ENCODE peak calls at places on chromosome 12, in five cellular contexts. T is T-helper 1 cell; S is activated naive CD8-positive, alpha-beta T cell treated with anti-CD3 and anti-CD28 coated beads for 36 hours; L is NCI-H2081; C is NCI-H2171. O is an unnamed sample.

GRCh38 chr12:51421266-51421884 is 3.3 kb upstream of the SLC4A8 start:
- DNase-seq in T (peak), S (peak), L (peak), C (peak), O (peak)

GRCh38 chr12:67910360-67911292 is 78.6 kb upstream of the IFNG-AS1 start:
- DNase-seq in T (no peak), S (no peak), L (no peak), C (no peak), O (peak)

GRCh38 chr12:76041406-76041805 is 9.8 kb upstream of the PHLDA1 start:
- DNase-seq in T (no peak), S (no peak), L (no peak), C (no peak), O (no peak)

GRCh38 chr12:111706145-111706544 is 20.3 kb downstream of the ACAD10 start:
- DNase-seq in T (no peak), S (no peak), L (no peak), C (no peak), O (no peak)

GRCh38 chr12:29818925-29819324 is 35.2 kb upstream of the TMTC1 start:
- DNase-seq in T (no peak), S (no peak), L (no peak), C (no peak), O (no peak)

GRCh38 chr12:4133029-4133428 is 140.5 kb upstream of the CCND2 start:
- DNase-seq in T (no peak), S (no peak), L (no peak), C (no peak), O (no peak)

GRCh38 chr12:109544955-109545531 is 28.3 kb downstream of the MMAB start:
- DNase-seq in T (peak), S (no peak), L (peak), C (peak), O (peak)

GRCh38 chr12:114368685-114369084 is 37.3 kb downstream of the TBX5 start:
- DNase-seq in T (no peak), S (no peak), L (no peak), C (no peak), O (no peak)

GRCh38 chr12:19088576-19088975 is 41.0 kb upstream of the PLEKHA5 start:
- DNase-seq in T (no peak), S (no peak), L (no peak), C (no peak), O (no peak)

GRCh38 chr12:91986084-91986483 is 159.6 kb downstream of the BTG1 start:
- DNase-seq in T (no peak), S (no peak), L (no peak), C (no peak), O (peak)

GRCh38 chr12:14373202-14373601 is 7.7 kb downstream of the ATF7IP start:
- DNase-seq in T (no peak), S (no peak), L (no peak), C (no peak), O (peak)

GRCh38 chr12:49693931-49694439 is 13.2 kb downstream of the FMNL3 start:
- DNase-seq in T (no peak), S (no peak), L (no peak), C (no peak), O (peak)

GRCh38 chr12:26523708-26524150 is 309.3 kb downstream of the ITPR2 start:
- DNase-seq in T (no peak), S (no peak), L (peak), C (peak), O (peak)

GRCh38 chr12:66767454-66768002 is 88.7 kb upstream of the GRIP1 start:
- DNase-seq in T (no peak), S (no peak), L (no peak), C (no peak), O (no peak)

GRCh38 chr12:9936597-9936996 is 4.4 kb upstream of the CLEC2A start:
- DNase-seq in T (no peak), S (no peak), L (no peak), C (no peak), O (no peak)

GRCh38 chr12:7859552-7859951 is 13.2 kb downstream of the SLC2A14 start:
- DNase-seq in T (no peak), S (no peak), L (no peak), C (no peak), O (peak)

GRCh38 chr12:8890313-8891084 is 23.8 kb upstream of the PHC1 start:
- DNase-seq in T (peak), S (peak), L (peak), C (no peak), O (peak)

GRCh38 chr12:77796775-77797174 is 33.9 kb upstream of the NAV3 start:
- DNase-seq in T (no peak), S (no peak), L (no peak), C (no peak), O (peak)

GRCh38 chr12:26736563-26737486 is 96.2 kb downstream of the ITPR2 start:
- DNase-seq in T (no peak), S (no peak), L (no peak), C (no peak), O (peak)

GRCh38 chr12:15532364-15532977 is 210.2 kb downstream of the PTPRO start:
- DNase-seq in T (peak), S (peak), L (no peak), C (no peak), O (peak)

GRCh38 chr12:108495054-108495453 is 20.0 kb upstream of the FICD start:
- DNase-seq in T (no peak), S (peak), L (no peak), C (no peak), O (peak)

GRCh38 chr12:40802656-40803055 is 110.4 kb downstream of the CNTN1 start:
- DNase-seq in T (no peak), S (no peak), L (no peak), C (no peak), O (no peak)

GRCh38 chr12:112163471-112164325 is 38.3 kb downstream of the TRAFD1 start:
- DNase-seq in T (no peak), S (no peak), L (no peak), C (no peak), O (no peak)

GRCh38 chr12:89731614-89732013 is 23.0 kb upstream of the ATP2B1 start:
- DNase-seq in T (no peak), S (no peak), L (no peak), C (no peak), O (peak)

GRCh38 chr12:106084048-106084671 is 54.6 kb downstream of the NUAK1 start:
- DNase-seq in T (no peak), S (no peak), L (no peak), C (no peak), O (peak)

GRCh38 chr12:57623811-57624390 is 9.1 kb downstream of the B4GALNT1 start:
- DNase-seq in T (no peak), S (no peak), L (no peak), C (no peak), O (no peak)